ENCODE peak calls at places on chromosome 16, in eight cellular contexts. U is GM23338, Y is HCT116, S is OCI-LY7, M is hepatocyte, R is SK-N-SH, Z is GM23248, A is MM.1S. Q is an unnamed sample. For H3K9me2, the result is how much of the 10 kb centered on the place peaks cover.

GRCh38 chr16:88469615-88470395 is 16.7 kb downstream of the ZFPM1 start:
- DNase-seq in Y (no peak), U (no peak), A (no peak), R (no peak), Z (no peak), M (no peak), S (no peak), Q (no peak)

GRCh38 chr16:17836868-17837602 is 366.3 kb upstream of the XYLT1 start:
- DNase-seq in A (no peak), R (no peak), Y (peak), Z (peak), M (peak), U (peak), S (no peak), Q (peak)

GRCh38 chr16:10992797-10993196 is 48.4 kb downstream of the CLEC16A start:
- DNase-seq in A (no peak), Y (peak), S (no peak), Z (peak), U (peak), M (no peak), R (no peak), Q (peak)

GRCh38 chr16:1530883-1531637 is 2.4 kb upstream of the TMEM204 start:
- DNase-seq in Y (no peak), Z (peak), U (no peak), S (no peak), A (no peak), R (peak), M (peak), Q (no peak)

GRCh38 chr16:50530277-50531236 is 17.6 kb upstream of the NKD1 start:
- DNase-seq in R (no peak), U (no peak), A (no peak), S (no peak), M (peak), Y (no peak), Z (no peak), Q (peak)

GRCh38 chr16:19223235-19223847 is 55.3 kb downstream of the SYT17 start:
- DNase-seq in R (no peak), Y (peak), S (peak), Z (peak), M (peak), A (peak), U (peak), Q (peak)

GRCh38 chr16:73304008-73304814 is 256.3 kb upstream of the ZFHX3 start:
- DNase-seq in S (no peak), Y (no peak), U (no peak), A (no peak), M (peak), Z (no peak), R (peak), Q (no peak)

GRCh38 chr16:25023541-25023940 is 8.4 kb upstream of the ARHGAP17 start:
- DNase-seq in Y (no peak), S (no peak), M (no peak), U (no peak), Z (no peak), R (no peak), A (no peak), Q (peak)

GRCh38 chr16:4653981-4654380 is 29.4 kb downstream of the MGRN1 start:
- DNase-seq in M (peak), S (no peak), R (no peak), Y (no peak), A (no peak), Z (no peak), U (no peak), Q (no peak)

GRCh38 chr16:9557713-9558112 is 466.3 kb downstream of the HAPSTR1 start:
- DNase-seq in R (no peak), M (no peak), S (no peak), U (no peak), Z (no peak), A (no peak), Y (no peak), Q (no peak)

GRCh38 chr16:48393843-48394703 is 8.9 kb upstream of the SIAH1 start:
- DNase-seq in R (peak), M (no peak), U (no peak), Y (no peak), S (no peak), Z (peak), A (no peak), Q (no peak)

GRCh38 chr16:70767377-70768204 is 33.4 kb downstream of the VAC14 start:
- DNase-seq in Z (peak), U (no peak), M (no peak), A (no peak), R (no peak), S (no peak), Y (no peak), Q (peak)

GRCh38 chr16:50265260-50265659 is 1.1 kb upstream of the ADCY7 start:
- DNase-seq in R (peak), S (peak), Y (peak), A (peak), Z (peak), U (no peak), M (peak), Q (peak)

GRCh38 chr16:65889533-65889966 is 476.9 kb upstream of the CDH5 start:
- DNase-seq in A (no peak), U (no peak), Y (no peak), Z (peak), S (no peak), R (no peak), M (peak), Q (peak)

GRCh38 chr16:84652565-84652964 is 4.3 kb downstream of the KLHL36 start:
- DNase-seq in S (no peak), R (no peak), Z (no peak), M (no peak), Y (no peak), U (no peak), A (no peak), Q (no peak)

GRCh38 chr16:77885596-77886295 is 97.4 kb downstream of the VAT1L start:
- DNase-seq in S (no peak), Y (no peak), Z (peak), U (no peak), R (no peak), A (no peak), M (no peak), Q (no peak)

GRCh38 chr16:67404740-67405226 is 11.5 kb upstream of the TPPP3 start:
- DNase-seq in Z (no peak), U (no peak), Y (peak), S (no peak), M (peak), R (no peak), A (no peak), Q (peak)

GRCh38 chr16:83839561-83839960 is 31.8 kb downstream of the HSBP1 start:
- DNase-seq in M (no peak), R (no peak), U (no peak), Y (no peak), Z (no peak), S (no peak), A (no peak), Q (no peak)

GRCh38 chr16:19127205-19127604 is 13.4 kb downstream of the ITPRIPL2 start:
- DNase-seq in Y (no peak), A (no peak), U (no peak), R (no peak), M (no peak), Z (no peak), S (no peak), Q (no peak)

GRCh38 chr16:4306439-4307214 is 9.2 kb upstream of the GLIS2 start:
- DNase-seq in Z (no peak), A (peak), M (peak), Y (no peak), R (peak), S (peak), U (peak), Q (no peak)

GRCh38 chr16:23524001-23524400 is 13.7 kb upstream of the GGA2 start:
- DNase-seq in M (no peak), U (no peak), R (no peak), Z (no peak), Y (no peak), S (no peak), A (no peak), Q (no peak)

GRCh38 chr16:11224894-11225676 is 30.9 kb downstream of the SOCS1 start:
- DNase-seq in R (no peak), Y (no peak), S (peak), Z (no peak), A (peak), M (no peak), U (no peak), Q (no peak)

GRCh38 chr16:58366247-58367031 is 25.8 kb upstream of the GINS3 start:
- DNase-seq in M (peak), S (no peak), Y (no peak), U (no peak), Z (peak), R (no peak), A (no peak), Q (peak)

GRCh38 chr16:58360041-58360634 is 32.1 kb upstream of the GINS3 start:
- DNase-seq in S (no peak), Y (no peak), M (no peak), Z (no peak), R (no peak), U (no peak), A (no peak), Q (no peak)

GRCh38 chr16:58367252-58367651 is 25.0 kb upstream of the GINS3 start:
- DNase-seq in Z (no peak), M (no peak), Y (no peak), R (no peak), A (no peak), S (no peak), U (no peak), Q (no peak)

GRCh38 chr16:58365623-58366022 is 26.6 kb upstream of the GINS3 start:
- DNase-seq in M (no peak), A (no peak), R (no peak), S (no peak), Z (no peak), Y (no peak), U (no peak), Q (no peak)

GRCh38 chr16:58363746-58364393 is 28.4 kb upstream of the GINS3 start:
- DNase-seq in U (no peak), Z (no peak), M (no peak), R (no peak), A (no peak), S (no peak), Y (no peak), Q (no peak)
- TF ChIP-seq EZH2phosphoT487 in U (no peak), Z (no peak), M (no peak), R (no peak), A (no peak), S (no peak), Y (no peak), Q (no peak)

GRCh38 chr16:79928142-79928735 is 327.7 kb upstream of the MAF start:
- DNase-seq in A (no peak), R (no peak), Z (no peak), S (no peak), M (no peak), U (no peak), Y (no peak), Q (no peak)

GRCh38 chr16:79929260-79929977 is 328.9 kb upstream of the MAF start:
- DNase-seq in R (no peak), M (peak), Z (no peak), A (no peak), Y (no peak), U (no peak), S (no peak), Q (no peak)

GRCh38 chr16:79931721-79932120 is 331.2 kb upstream of the MAF start:
- DNase-seq in A (no peak), S (no peak), M (no peak), U (no peak), Y (no peak), Z (no peak), R (no peak), Q (no peak)

GRCh38 chr16:79923431-79923830 is 322.9 kb upstream of the MAF start:
- DNase-seq in Y (no peak), S (no peak), R (no peak), Z (no peak), M (no peak), A (no peak), U (no peak), Q (no peak)

DNA sequence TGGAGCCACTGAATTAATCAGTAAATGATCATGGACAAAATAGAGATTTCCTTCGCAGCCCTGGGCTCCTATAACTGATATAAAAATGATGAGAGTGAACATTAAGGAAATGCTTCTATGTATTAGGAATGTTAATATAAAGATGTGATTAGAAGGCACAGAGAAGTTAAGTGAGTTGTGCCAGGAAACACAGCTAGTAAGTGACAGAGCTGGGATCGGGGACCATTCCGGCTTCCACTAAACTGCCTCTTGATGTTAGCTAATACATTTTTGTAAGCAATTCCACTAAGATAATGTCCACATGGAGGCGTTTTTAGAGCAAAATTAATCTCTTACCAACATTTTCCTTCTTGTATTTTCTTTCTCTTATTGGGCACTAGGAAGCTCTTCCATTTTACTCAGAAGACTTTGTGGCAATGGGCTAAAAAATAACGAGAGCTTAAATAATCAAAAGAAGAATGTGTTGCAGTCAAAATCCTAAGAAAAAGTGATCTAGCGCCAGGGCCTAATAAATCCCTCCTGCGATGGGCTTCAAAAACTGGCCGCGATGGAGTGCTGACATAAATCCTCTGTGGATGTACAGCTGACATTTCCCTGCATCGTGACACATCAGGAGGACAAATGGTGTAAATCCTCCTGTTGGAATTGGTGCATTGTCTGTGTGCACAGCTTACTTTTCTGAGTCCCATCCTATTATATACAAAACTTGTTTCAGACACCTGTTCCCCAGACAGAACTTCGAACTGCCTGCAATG is 326.1 kb upstream of the MAF start:
- DNase-seq in R (no peak), Y (no peak), S (no peak), U (no peak), A (no peak), Z (no peak), M (no peak), Q (no peak)
- H3K9me2 ChIP-seq in R (under half), Y (under half), S (under half), U (under half), A (under half), Z (under half), M (under half), Q (under half)

GRCh38 chr16:30997000-30997886 is 12.2 kb downstream of the HSD3B7 start:
- DNase-seq in A (peak), M (peak), Y (peak), R (peak), S (peak), U (peak), Z (peak), Q (peak)

GRCh38 chr16:30995927-30996323 is 10.9 kb downstream of the HSD3B7 start:
- DNase-seq in R (no peak), U (no peak), Y (no peak), S (no peak), Z (peak), A (no peak), M (no peak), Q (no peak)

GRCh38 chr16:30998852-30999761 is 11.3 kb downstream of the STX1B start:
- DNase-seq in R (no peak), A (no peak), S (no peak), Y (no peak), Z (peak), U (no peak), M (no peak), Q (no peak)

GRCh38 chr16:30996324-30996999 is 11.5 kb downstream of the HSD3B7 start:
- DNase-seq in A (no peak), R (no peak), Y (no peak), M (peak), Z (peak), U (peak), S (peak), Q (peak)

GRCh38 chr16:30997887-30998711 is 12.3 kb downstream of the STX1B start:
- DNase-seq in A (no peak), R (no peak), U (peak), Y (peak), S (no peak), M (peak), Z (peak), Q (peak)
- H3K4me3 ChIP-seq in A (no peak), R (no peak), U (peak), Y (peak), S (no peak), M (no peak), Z (peak), Q (peak)

GRCh38 chr16:20851601-20852000 is 45.3 kb downstream of the REXO5 start:
- DNase-seq in M (peak), U (no peak), R (no peak), A (no peak), S (no peak), Y (peak), Z (peak), Q (peak)
- TF ChIP-seq EZH2phosphoT487 in M (no peak), U (no peak), R (no peak), A (no peak), S (no peak), Y (no peak), Z (no peak), Q (no peak)

GRCh38 chr16:79627092-79627491 is 26.6 kb upstream of the MAF start:
- DNase-seq in S (no peak), Z (no peak), M (no peak), U (no peak), R (no peak), A (no peak), Y (no peak), Q (no peak)
- H3K9me2 ChIP-seq in S (under half), Z (under half), M (under half), U (under half), R (under half), A (under half), Y (under half), Q (under half)

Q was measured in PC-3.